ENCODE peak calls at places on chromosome X, in four cellular contexts. X is SJSA1, H is left ventricle myocardium inferior, V is tibial artery. U is an unnamed sample.

GRCh38 chrX:122269243-122269781 is 914.8 kb upstream of the GRIA3 start:
- DNase-seq in X (no peak), H (no peak), V (no peak), U (no peak)

GRCh38 chrX:30659421-30659820 is 6.2 kb downstream of the GK start:
- DNase-seq in X (peak; percentile 5), H (no peak), V (no peak), U (no peak)

GRCh38 chrX:74420194-74421035 is 878 bp upstream of the SLC16A2 start:
- DNase-seq in X (peak; percentile 59), H (peak; percentile 75), V (peak; percentile 67), U (peak; percentile 4)

GRCh38 chrX:125998432-125998831 is 167.7 kb downstream of the DCAF12L2 start:
- DNase-seq in X (no peak), H (no peak), V (no peak), U (no peak)

GRCh38 chrX:150205011-150205410 is 158.1 kb upstream of the MAMLD1 start:
- DNase-seq in X (no peak), H (no peak), V (peak; percentile 31), U (no peak)

GRCh38 chrX:103688949-103689348 is 2.5 kb upstream of the MORF4L2 start:
- DNase-seq in X (peak; percentile 21), H (no peak), V (no peak), U (no peak)

GRCh38 chrX:110322603-110323002 is 4.7 kb upstream of the AMMECR1 start:
- DNase-seq in X (no peak), H (no peak), V (no peak), U (no peak)

GRCh38 chrX:110915120-110915519 is 119.5 kb upstream of the CHRDL1 start:
- DNase-seq in X (no peak), H (no peak), V (no peak), U (no peak)

GRCh38 chrX:68824152-68824433 is 4.7 kb upstream of the EFNB1 start:
- DNase-seq in X (no peak), H (no peak), V (no peak), U (no peak)

GRCh38 chrX:73577368-73577767 is 14.4 kb downstream of the CHIC1 start:
- DNase-seq in X (peak; percentile 40), H (no peak), V (no peak), U (peak; percentile 2)

GRCh38 chrX:15617111-15617510 is 16.4 kb upstream of the ACE2 start:
- DNase-seq in X (no peak), H (no peak), V (no peak), U (no peak)

GRCh38 chrX:56728321-56728720 is 722 bp upstream of the NBDY start:
- DNase-seq in X (peak; percentile 12), H (no peak), V (no peak), U (no peak)

GRCh38 chrX:19740744-19741143 is 146.7 kb downstream of the SH3KBP1 start:
- DNase-seq in X (no peak), H (no peak), V (no peak), U (no peak)

DNA sequence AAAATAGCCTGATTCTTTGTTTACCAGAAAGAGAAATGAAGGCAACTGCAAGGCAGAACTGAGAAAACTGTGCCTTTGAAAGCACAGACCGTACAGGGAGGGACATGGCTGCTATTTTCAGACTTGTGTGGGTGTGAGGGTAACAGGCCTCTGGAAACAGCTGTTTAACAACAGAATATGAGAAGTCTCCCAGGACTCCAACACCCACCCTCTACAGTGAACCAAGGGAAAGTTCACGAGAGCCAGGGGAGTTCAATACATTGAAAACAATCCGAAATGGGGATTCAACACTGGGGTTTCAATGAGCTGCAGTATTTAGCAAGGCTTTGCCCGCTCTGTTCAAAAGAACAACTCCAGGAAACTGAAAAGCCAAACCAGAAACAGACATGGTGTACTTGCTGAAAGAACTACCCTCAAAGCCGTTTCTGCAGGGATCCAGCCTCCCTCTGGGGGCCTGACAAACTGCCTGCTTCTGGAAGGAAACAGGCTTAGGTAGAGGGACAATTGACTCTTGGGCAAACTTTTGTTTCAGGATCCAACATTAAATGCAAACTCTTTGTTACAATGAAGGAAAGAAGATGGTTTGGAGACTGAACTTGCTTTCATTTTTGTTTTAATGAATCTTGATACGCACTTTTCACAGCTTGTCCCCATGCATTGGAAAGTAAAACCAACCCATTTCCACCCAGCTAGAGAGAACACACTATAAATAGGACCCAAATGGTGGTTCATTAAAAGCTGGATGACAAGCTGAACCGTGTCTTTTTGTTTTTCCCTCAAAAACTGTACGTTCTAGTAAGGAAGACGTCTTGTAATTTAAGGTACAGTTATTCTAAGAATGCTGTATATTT is 95.5 kb upstream of the EGFL6 start:
- DNase-seq in X (no peak), H (no peak), V (no peak), U (no peak)
- H3K4me3 ChIP-seq in X (no peak overlapping the region), H (peak overlapping the region; percentile 41), V (no peak overlapping the region), U (peak overlapping the region; percentile 53)

DNA sequence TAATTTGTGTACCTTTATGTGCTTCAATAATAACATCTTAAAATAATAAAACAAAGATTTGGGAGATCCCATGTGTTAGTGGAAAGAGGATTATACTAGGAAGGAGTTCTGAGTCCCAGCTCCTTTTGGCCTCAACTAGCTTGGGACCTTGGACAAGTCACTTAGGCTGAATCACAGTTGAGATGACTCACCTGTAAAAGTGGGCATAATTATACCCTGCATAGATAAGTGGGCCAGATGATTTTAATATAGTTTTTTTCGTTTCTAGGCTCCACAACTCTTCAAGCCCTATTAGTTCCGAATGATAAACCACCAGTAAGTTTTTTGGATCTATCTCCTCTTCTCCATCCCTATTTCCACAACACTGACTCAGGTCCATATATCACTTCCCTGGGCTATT is 131.8 kb downstream of the ENOX2 start:
- DNase-seq in X (no peak), H (no peak), V (no peak), U (no peak)
- H3K27ac ChIP-seq in X (no peak overlapping the region), H (peak overlapping the region; percentile 30), V (no peak overlapping the region), U (no peak overlapping the region)

GRCh38 chrX:133984857-133985163 is 584 bp downstream of the GPC3 start:
- DNase-seq in X (no peak), H (no peak), V (no peak), U (no peak)
- H3K4me3 ChIP-seq in X (no peak overlapping the region), H (peak overlapping the region; percentile 55), V (peak overlapping the region; percentile 31), U (no peak overlapping the region)

DNA sequence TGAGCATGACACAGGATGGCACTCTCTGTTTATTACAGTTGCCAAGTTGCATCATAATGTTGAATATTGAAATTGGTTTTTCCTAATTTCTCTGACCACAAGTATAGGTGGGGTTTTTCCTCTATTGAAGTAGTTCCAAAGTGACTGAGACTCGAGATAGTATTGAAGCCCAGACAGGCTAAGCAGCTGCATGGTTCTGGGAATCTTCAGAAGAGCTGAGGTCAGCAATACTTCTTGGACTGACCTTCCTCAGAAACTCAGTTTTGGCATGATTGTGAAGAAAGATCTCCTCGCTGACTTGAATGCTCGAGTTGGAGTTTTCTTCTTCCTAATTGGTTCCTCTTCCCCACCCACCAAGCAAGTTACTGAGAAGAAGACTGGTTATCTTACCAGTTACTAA is 91.0 kb downstream of the P2RY10 start:
- DNase-seq in X (no peak), H (no peak), V (no peak), U (no peak)
- H3K27ac ChIP-seq in X (no peak overlapping the region), H (no peak overlapping the region), V (no peak overlapping the region), U (no peak overlapping the region)

GRCh38 chrX:47078129-47079043 is at the start of gene RGN:
- DNase-seq in X (no peak), H (peak; percentile 26), V (no peak), U (no peak)
- H3K4me3 ChIP-seq in X (no peak within 1 kb of the TSS), H (peak within 1 kb of the TSS; percentile 65), V (peak within 1 kb of the TSS; percentile 57), U (peak within 1 kb of the TSS; percentile 74)

GRCh38 chrX:53287493-53288138 is 6.2 kb upstream of the IQSEC2 start:
- DNase-seq in X (peak; percentile 58), H (peak; percentile 69), V (peak; percentile 68), U (peak; percentile 7)
- H3K27ac ChIP-seq in X (no peak overlapping the region), H (peak overlapping the region; percentile 84), V (peak overlapping the region; percentile 55), U (no peak overlapping the region)

DNA sequence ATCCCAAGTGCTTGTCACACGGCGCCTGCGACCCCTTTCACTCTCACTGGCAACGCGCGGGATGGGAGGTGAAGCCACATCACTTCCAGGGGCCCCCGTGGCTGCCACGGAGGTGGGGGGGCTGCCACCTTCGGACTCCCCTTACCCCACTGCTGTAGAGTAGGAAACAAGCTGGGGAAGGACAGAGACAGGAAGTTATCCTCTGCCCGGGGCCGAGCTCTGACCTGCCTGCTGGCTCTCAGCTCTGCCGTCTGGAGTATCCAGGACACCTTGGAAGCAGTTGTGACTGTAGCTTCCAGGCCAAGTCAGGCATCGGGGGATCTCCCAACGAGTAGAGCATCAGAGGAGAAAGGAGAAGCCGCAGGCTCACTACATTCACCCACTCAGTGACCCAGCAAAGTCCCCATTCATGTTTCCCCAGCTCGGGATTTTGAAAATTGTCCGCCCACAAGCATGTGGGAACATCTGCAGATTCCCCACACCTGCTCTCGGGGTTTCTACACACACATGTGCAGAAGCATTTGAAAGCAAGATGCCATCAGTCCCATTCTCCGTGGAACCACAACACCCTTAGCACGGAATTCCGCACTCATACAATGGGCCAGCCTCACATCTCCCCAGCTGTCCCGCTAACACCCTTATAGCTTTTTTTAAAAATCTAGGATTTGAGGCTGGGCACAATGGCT is 10.8 kb downstream of the PDZD4 start:
- DNase-seq in X (no peak), H (no peak), V (no peak), U (no peak)
- H3K4me3 ChIP-seq in X (peak overlapping the region; percentile 12), H (peak overlapping the region; percentile 64), V (peak overlapping the region; percentile 47), U (peak overlapping the region; percentile 65)

GRCh38 chrX:153179131-153179530 is at the start of gene MAGEA1:
- DNase-seq in X (no peak), H (no peak), V (no peak), U (no peak)
- H3K27ac ChIP-seq in X (no peak within 1 kb of the TSS), H (no peak within 1 kb of the TSS), V (no peak within 1 kb of the TSS), U (no peak within 1 kb of the TSS)